ENCODE peak calls at places on chromosomes 2 and 18, in nine cellular contexts. One of them, this sample, is unnamed. For H3K4me1, the result is how much of the 10 kb centered on the place peaks cover.

GRCh38 chr2:147182260-147182659 is 662.6 kb upstream of the ACVR2A start:
- DNase-seq in GM23338: no peak
- DNase-seq in foreskin keratinocyte: peak
- DNase-seq in CD8-positive, alpha-beta T cell: peak
- DNase-seq in CD4-positive, CD25-positive, alpha-beta regulatory T cell: peak
- DNase-seq in right lobe of liver: no peak
- DNase-seq in PC-9: peak
- DNase-seq in Peyer's patch: peak
- DNase-seq in neural progenitor cell: no peak
- DNase-seq in this sample: peak

GRCh38 chr18:79863946-79864725 is 66.4 kb downstream of the KCNG2 start:
- DNase-seq in neural progenitor cell: no peak
- DNase-seq in GM23338: peak
- DNase-seq in PC-9: no peak
- DNase-seq in CD8-positive, alpha-beta T cell: no peak
- DNase-seq in right lobe of liver: peak
- DNase-seq in foreskin keratinocyte: no peak
- DNase-seq in Peyer's patch: no peak
- DNase-seq in CD4-positive, CD25-positive, alpha-beta regulatory T cell: no peak
- DNase-seq in this sample: no peak

GRCh38 chr2:18800240-18800971 is 211.0 kb upstream of the NT5C1B start:
- DNase-seq in neural progenitor cell: no peak
- DNase-seq in right lobe of liver: no peak
- DNase-seq in PC-9: no peak
- DNase-seq in foreskin keratinocyte: no peak
- DNase-seq in CD4-positive, CD25-positive, alpha-beta regulatory T cell: no peak
- DNase-seq in CD8-positive, alpha-beta T cell: no peak
- DNase-seq in Peyer's patch: no peak
- DNase-seq in GM23338: peak
- DNase-seq in this sample: no peak

GRCh38 chr18:58231930-58232329 is 187.9 kb downstream of the NEDD4L start:
- DNase-seq in CD8-positive, alpha-beta T cell: no peak
- DNase-seq in Peyer's patch: no peak
- DNase-seq in right lobe of liver: no peak
- DNase-seq in CD4-positive, CD25-positive, alpha-beta regulatory T cell: no peak
- DNase-seq in foreskin keratinocyte: peak
- DNase-seq in GM23338: no peak
- DNase-seq in PC-9: no peak
- DNase-seq in neural progenitor cell: no peak
- DNase-seq in this sample: peak

GRCh38 chr2:69181806-69182427 is 168.9 kb downstream of the ANTXR1 start:
- DNase-seq in neural progenitor cell: no peak
- DNase-seq in PC-9: no peak
- DNase-seq in CD8-positive, alpha-beta T cell: no peak
- DNase-seq in CD4-positive, CD25-positive, alpha-beta regulatory T cell: no peak
- DNase-seq in Peyer's patch: no peak
- DNase-seq in GM23338: no peak
- DNase-seq in foreskin keratinocyte: no peak
- DNase-seq in right lobe of liver: no peak
- DNase-seq in this sample: no peak

GRCh38 chr2:96408631-96409542 is 73.3 kb downstream of the NCAPH start:
- DNase-seq in GM23338: no peak
- DNase-seq in PC-9: peak
- DNase-seq in Peyer's patch: no peak
- DNase-seq in foreskin keratinocyte: no peak
- DNase-seq in right lobe of liver: no peak
- DNase-seq in CD4-positive, CD25-positive, alpha-beta regulatory T cell: no peak
- DNase-seq in CD8-positive, alpha-beta T cell: no peak
- DNase-seq in neural progenitor cell: peak
- DNase-seq in this sample: no peak

GRCh38 chr2:43178602-43179542 is 47.5 kb downstream of the ZFP36L2 start:
- DNase-seq in GM23338: peak
- DNase-seq in right lobe of liver: peak
- DNase-seq in foreskin keratinocyte: peak
- DNase-seq in Peyer's patch: peak
- DNase-seq in CD8-positive, alpha-beta T cell: no peak
- DNase-seq in neural progenitor cell: peak
- DNase-seq in PC-9: peak
- DNase-seq in CD4-positive, CD25-positive, alpha-beta regulatory T cell: no peak
- DNase-seq in this sample: peak

GRCh38 chr18:63907649-63908048 is at the start of gene SERPINB10:
- DNase-seq in foreskin keratinocyte: peak
- DNase-seq in GM23338: no peak
- DNase-seq in Peyer's patch: no peak
- DNase-seq in CD8-positive, alpha-beta T cell: no peak
- DNase-seq in neural progenitor cell: no peak
- DNase-seq in CD4-positive, CD25-positive, alpha-beta regulatory T cell: no peak
- DNase-seq in PC-9: no peak
- DNase-seq in right lobe of liver: no peak
- DNase-seq in this sample: no peak

GRCh38 chr2:215624423-215624829 is 188.6 kb upstream of the FN1 start:
- DNase-seq in right lobe of liver: no peak
- DNase-seq in CD4-positive, CD25-positive, alpha-beta regulatory T cell: no peak
- DNase-seq in foreskin keratinocyte: peak
- DNase-seq in PC-9: no peak
- DNase-seq in GM23338: peak
- DNase-seq in neural progenitor cell: no peak
- DNase-seq in Peyer's patch: no peak
- DNase-seq in CD8-positive, alpha-beta T cell: no peak
- DNase-seq in this sample: peak

GRCh38 chr2:36357506-36358316 is 2.1 kb downstream of the CRIM1 start:
- DNase-seq in Peyer's patch: peak
- DNase-seq in CD8-positive, alpha-beta T cell: no peak
- DNase-seq in neural progenitor cell: peak
- DNase-seq in CD4-positive, CD25-positive, alpha-beta regulatory T cell: peak
- DNase-seq in right lobe of liver: no peak
- DNase-seq in GM23338: peak
- DNase-seq in PC-9: peak
- DNase-seq in foreskin keratinocyte: peak
- DNase-seq in this sample: peak

GRCh38 chr2:168524005-168524404 is 67.9 kb downstream of the CERS6 start:
- DNase-seq in right lobe of liver: no peak
- DNase-seq in CD4-positive, CD25-positive, alpha-beta regulatory T cell: no peak
- DNase-seq in foreskin keratinocyte: peak
- DNase-seq in Peyer's patch: no peak
- DNase-seq in GM23338: no peak
- DNase-seq in CD8-positive, alpha-beta T cell: no peak
- DNase-seq in neural progenitor cell: no peak
- DNase-seq in PC-9: no peak
- DNase-seq in this sample: no peak

GRCh38 chr2:168525020-168525419 is 68.9 kb downstream of the CERS6 start:
- DNase-seq in Peyer's patch: no peak
- DNase-seq in neural progenitor cell: no peak
- DNase-seq in foreskin keratinocyte: peak
- DNase-seq in CD4-positive, CD25-positive, alpha-beta regulatory T cell: no peak
- DNase-seq in GM23338: peak
- DNase-seq in right lobe of liver: no peak
- DNase-seq in PC-9: no peak
- DNase-seq in CD8-positive, alpha-beta T cell: no peak
- DNase-seq in this sample: peak

GRCh38 chr2:168526641-168527040 is 70.6 kb downstream of the CERS6 start:
- DNase-seq in PC-9: no peak
- DNase-seq in CD8-positive, alpha-beta T cell: no peak
- DNase-seq in Peyer's patch: no peak
- DNase-seq in GM23338: no peak
- DNase-seq in foreskin keratinocyte: peak
- DNase-seq in right lobe of liver: peak
- DNase-seq in CD4-positive, CD25-positive, alpha-beta regulatory T cell: no peak
- DNase-seq in neural progenitor cell: no peak
- DNase-seq in this sample: no peak

GRCh38 chr2:168528016-168528415 is 71.9 kb downstream of the CERS6 start:
- DNase-seq in right lobe of liver: no peak
- DNase-seq in Peyer's patch: no peak
- DNase-seq in neural progenitor cell: no peak
- DNase-seq in foreskin keratinocyte: no peak
- DNase-seq in GM23338: no peak
- DNase-seq in CD8-positive, alpha-beta T cell: no peak
- DNase-seq in PC-9: no peak
- DNase-seq in CD4-positive, CD25-positive, alpha-beta regulatory T cell: no peak
- DNase-seq in this sample: no peak

DNA sequence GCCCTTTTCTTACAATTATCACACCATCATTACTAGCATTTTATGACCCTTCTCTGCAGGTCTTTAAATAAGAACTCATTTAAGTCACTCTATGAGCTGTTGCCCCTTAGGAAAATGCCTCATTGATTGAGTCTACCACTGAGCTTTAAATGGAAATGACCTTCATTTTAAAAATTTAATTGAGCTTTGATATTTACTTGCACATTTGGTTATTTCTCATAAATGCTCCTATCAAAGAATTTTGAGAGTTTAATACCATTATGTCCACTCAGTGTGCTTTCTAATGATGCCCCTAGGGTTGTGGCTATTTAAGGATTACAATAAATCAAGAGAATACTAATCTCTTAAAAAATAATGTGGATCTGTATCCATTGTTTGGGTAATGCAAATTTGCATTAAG is 69.7 kb downstream of the CERS6 start:
- DNase-seq in right lobe of liver: no peak
- DNase-seq in CD8-positive, alpha-beta T cell: no peak
- DNase-seq in PC-9: no peak
- DNase-seq in GM23338: no peak
- DNase-seq in CD4-positive, CD25-positive, alpha-beta regulatory T cell: no peak
- DNase-seq in neural progenitor cell: no peak
- DNase-seq in foreskin keratinocyte: no peak
- DNase-seq in Peyer's patch: no peak
- DNase-seq in this sample: no peak
- H3K4me1 ChIP-seq in right lobe of liver: under half
- H3K4me1 ChIP-seq in CD8-positive, alpha-beta T cell: under half
- H3K4me1 ChIP-seq in PC-9: under half
- H3K4me1 ChIP-seq in GM23338: under half
- H3K4me1 ChIP-seq in CD4-positive, CD25-positive, alpha-beta regulatory T cell: under half
- H3K4me1 ChIP-seq in neural progenitor cell: half or more
- H3K4me1 ChIP-seq in foreskin keratinocyte: under half
- H3K4me1 ChIP-seq in Peyer's patch: under half
- H3K4me1 ChIP-seq in this sample: half or more

GRCh38 chr2:142323206-142323605 is 192.4 kb upstream of the LRP1B start:
- DNase-seq in PC-9: peak
- DNase-seq in foreskin keratinocyte: peak
- DNase-seq in GM23338: no peak
- DNase-seq in right lobe of liver: no peak
- DNase-seq in Peyer's patch: no peak
- DNase-seq in CD4-positive, CD25-positive, alpha-beta regulatory T cell: no peak
- DNase-seq in CD8-positive, alpha-beta T cell: no peak
- DNase-seq in neural progenitor cell: no peak
- DNase-seq in this sample: no peak

GRCh38 chr2:142321706-142322280 is 191.0 kb upstream of the LRP1B start:
- DNase-seq in foreskin keratinocyte: peak
- DNase-seq in neural progenitor cell: no peak
- DNase-seq in CD8-positive, alpha-beta T cell: no peak
- DNase-seq in right lobe of liver: no peak
- DNase-seq in GM23338: no peak
- DNase-seq in CD4-positive, CD25-positive, alpha-beta regulatory T cell: no peak
- DNase-seq in Peyer's patch: no peak
- DNase-seq in PC-9: no peak
- DNase-seq in this sample: no peak

GRCh38 chr2:142330458-142330857 is 199.6 kb upstream of the LRP1B start:
- DNase-seq in neural progenitor cell: no peak
- DNase-seq in CD8-positive, alpha-beta T cell: no peak
- DNase-seq in CD4-positive, CD25-positive, alpha-beta regulatory T cell: no peak
- DNase-seq in Peyer's patch: no peak
- DNase-seq in right lobe of liver: no peak
- DNase-seq in GM23338: no peak
- DNase-seq in foreskin keratinocyte: no peak
- DNase-seq in PC-9: no peak
- DNase-seq in this sample: no peak

DNA sequence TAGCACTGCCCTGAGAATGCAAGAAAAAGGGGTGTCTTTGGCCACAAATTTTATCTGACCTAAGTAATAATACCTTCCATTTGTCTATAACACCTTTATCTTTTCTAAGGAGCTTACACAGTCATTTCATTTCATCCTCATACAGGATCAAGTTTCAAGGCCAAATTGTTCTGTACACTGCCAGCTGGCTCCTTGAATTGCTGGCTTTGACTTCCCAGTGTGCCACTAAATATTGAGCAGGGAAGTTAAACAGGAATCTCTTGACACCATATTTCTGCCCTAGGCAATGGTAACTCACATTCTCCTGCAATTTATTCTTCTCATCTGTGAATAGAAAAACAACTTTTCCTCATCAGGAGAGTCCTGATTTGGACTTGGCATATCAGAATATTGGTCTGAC is 195.1 kb upstream of the LRP1B start:
- DNase-seq in foreskin keratinocyte: no peak
- DNase-seq in neural progenitor cell: no peak
- DNase-seq in PC-9: no peak
- DNase-seq in GM23338: no peak
- DNase-seq in Peyer's patch: no peak
- DNase-seq in right lobe of liver: no peak
- DNase-seq in CD4-positive, CD25-positive, alpha-beta regulatory T cell: no peak
- DNase-seq in CD8-positive, alpha-beta T cell: no peak
- DNase-seq in this sample: no peak
- H3K4me1 ChIP-seq in foreskin keratinocyte: under half
- H3K4me1 ChIP-seq in neural progenitor cell: under half
- H3K4me1 ChIP-seq in PC-9: under half
- H3K4me1 ChIP-seq in GM23338: under half
- H3K4me1 ChIP-seq in Peyer's patch: under half
- H3K4me1 ChIP-seq in right lobe of liver: under half
- H3K4me1 ChIP-seq in CD4-positive, CD25-positive, alpha-beta regulatory T cell: under half
- H3K4me1 ChIP-seq in CD8-positive, alpha-beta T cell: under half
- H3K4me1 ChIP-seq in this sample: under half

DNA sequence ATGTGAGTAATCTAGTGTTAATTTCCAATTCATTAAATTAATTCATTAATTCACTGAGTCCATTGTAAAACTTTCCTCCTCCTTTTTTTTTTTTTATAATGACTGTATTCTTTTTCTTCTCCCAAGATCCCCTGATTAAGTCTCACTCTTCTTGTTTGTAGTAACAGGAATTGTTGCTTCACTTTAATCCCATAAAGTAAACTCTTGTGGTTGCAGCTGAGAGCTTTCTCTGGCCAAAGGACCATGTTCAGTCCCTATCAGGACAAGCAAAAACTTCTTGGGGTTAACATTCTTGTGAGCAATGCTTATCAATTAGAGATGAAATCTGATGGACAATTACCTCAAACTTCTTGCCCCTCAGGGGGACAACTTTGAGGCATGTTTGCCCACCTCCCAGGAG is 400.2 kb upstream of the SPHKAP start:
- DNase-seq in GM23338: no peak
- DNase-seq in foreskin keratinocyte: no peak
- DNase-seq in PC-9: no peak
- DNase-seq in right lobe of liver: no peak
- DNase-seq in CD4-positive, CD25-positive, alpha-beta regulatory T cell: no peak
- DNase-seq in Peyer's patch: no peak
- DNase-seq in neural progenitor cell: no peak
- DNase-seq in CD8-positive, alpha-beta T cell: no peak
- DNase-seq in this sample: no peak
- H3K4me1 ChIP-seq in GM23338: under half
- H3K4me1 ChIP-seq in foreskin keratinocyte: under half
- H3K4me1 ChIP-seq in PC-9: under half
- H3K4me1 ChIP-seq in right lobe of liver: under half
- H3K4me1 ChIP-seq in CD4-positive, CD25-positive, alpha-beta regulatory T cell: under half
- H3K4me1 ChIP-seq in Peyer's patch: under half
- H3K4me1 ChIP-seq in neural progenitor cell: under half
- H3K4me1 ChIP-seq in CD8-positive, alpha-beta T cell: under half
- H3K4me1 ChIP-seq in this sample: under half

GRCh38 chr18:77055429-77056310 is 76.9 kb downstream of the MBP start:
- DNase-seq in CD8-positive, alpha-beta T cell: no peak
- DNase-seq in GM23338: no peak
- DNase-seq in neural progenitor cell: no peak
- DNase-seq in right lobe of liver: no peak
- DNase-seq in PC-9: no peak
- DNase-seq in foreskin keratinocyte: no peak
- DNase-seq in Peyer's patch: no peak
- DNase-seq in CD4-positive, CD25-positive, alpha-beta regulatory T cell: no peak
- DNase-seq in this sample: no peak
- H3K4me1 ChIP-seq in CD8-positive, alpha-beta T cell: half or more
- H3K4me1 ChIP-seq in GM23338: under half
- H3K4me1 ChIP-seq in neural progenitor cell: under half
- H3K4me1 ChIP-seq in right lobe of liver: under half
- H3K4me1 ChIP-seq in PC-9: under half
- H3K4me1 ChIP-seq in foreskin keratinocyte: under half
- H3K4me1 ChIP-seq in Peyer's patch: under half
- H3K4me1 ChIP-seq in CD4-positive, CD25-positive, alpha-beta regulatory T cell: half or more
- H3K4me1 ChIP-seq in this sample: under half

GRCh38 chr2:24515841-24516240 is 24.8 kb downstream of the NCOA1 start:
- DNase-seq in CD8-positive, alpha-beta T cell: no peak
- DNase-seq in CD4-positive, CD25-positive, alpha-beta regulatory T cell: no peak
- DNase-seq in foreskin keratinocyte: no peak
- DNase-seq in PC-9: no peak
- DNase-seq in neural progenitor cell: peak
- DNase-seq in GM23338: peak
- DNase-seq in right lobe of liver: no peak
- DNase-seq in Peyer's patch: no peak
- DNase-seq in this sample: no peak
- H3K4me1 ChIP-seq in CD8-positive, alpha-beta T cell: under half
- H3K4me1 ChIP-seq in CD4-positive, CD25-positive, alpha-beta regulatory T cell: under half
- H3K4me1 ChIP-seq in foreskin keratinocyte: under half
- H3K4me1 ChIP-seq in PC-9: under half
- H3K4me1 ChIP-seq in neural progenitor cell: under half
- H3K4me1 ChIP-seq in GM23338: under half
- H3K4me1 ChIP-seq in right lobe of liver: under half
- H3K4me1 ChIP-seq in Peyer's patch: under half
- H3K4me1 ChIP-seq in this sample: under half